ENCODE peak calls at places on chromosomes 13 and 19, in five cellular contexts. D is A549, Q is stomach, P is ascending aorta, S is heart left ventricle. O is an unnamed sample.

GRCh38 chr13:64675256-64675892 is 2554.8 kb downstream of the PCDH9 start:
- DNase-seq in S (no peak), D (peak; percentile 86), Q (no peak), P (no peak), O (no peak)

GRCh38 chr19:45906221-45906620 is 3.8 kb upstream of the MYPOP start:
- DNase-seq in Q (no peak), P (no peak), S (no peak), D (no peak), O (no peak)

GRCh38 chr19:18304194-18304495 is 18.7 kb downstream of the LSM4 start:
- DNase-seq in P (no peak), Q (no peak), S (peak; percentile 70), D (no peak), O (peak; percentile 53)

GRCh38 chr13:27980280-27980998 is 8.1 kb downstream of the URAD start:
- DNase-seq in S (no peak), Q (no peak), P (no peak), D (no peak), O (no peak)

GRCh38 chr19:28554321-28555091 is 658.4 kb downstream of the UQCRFS1 start:
- DNase-seq in S (no peak), Q (no peak), D (no peak), P (no peak), O (no peak)

GRCh38 chr19:33414667-33415605 is 41.4 kb downstream of the CEBPG start:
- DNase-seq in P (no peak), D (no peak), S (peak; percentile 38), Q (no peak), O (no peak)

GRCh38 chr13:42274386-42275097 is 2.6 kb downstream of the AKAP11 start:
- DNase-seq in S (no peak), P (no peak), Q (no peak), D (no peak), O (no peak)

GRCh38 chr19:4295972-4296771 is 6.0 kb downstream of the TMIGD2 start:
- DNase-seq in Q (peak; percentile 38), S (no peak), D (no peak), P (no peak), O (no peak)

GRCh38 chr13:79749556-79749955 is 268.6 kb downstream of the NDFIP2 start:
- DNase-seq in P (no peak), S (no peak), D (no peak), Q (no peak), O (no peak)

GRCh38 chr13:44048326-44048725 is 168.6 kb downstream of the LACC1 start:
- DNase-seq in D (no peak), S (no peak), P (no peak), Q (no peak), O (no peak)

GRCh38 chr13:90171649-90172048 is 1175.8 kb upstream of the MIR17HG start:
- DNase-seq in Q (no peak), D (no peak), P (no peak), S (no peak), O (no peak)

GRCh38 chr13:91767681-91768080 is 369.3 kb downstream of the GPC5 start:
- DNase-seq in D (no peak), S (no peak), P (no peak), Q (no peak), O (no peak)

GRCh38 chr19:40716031-40716654 is 543 bp downstream of the COQ8B start:
- DNase-seq in Q (no peak), D (peak; percentile 93), S (peak; percentile 66), P (no peak), O (peak; percentile 40)
- H3K4me1 ChIP-seq in Q (peaks cover 71% of the 10 kb centered on the region), D (peaks cover 31% of the 10 kb centered on the region), S (peaks cover 38% of the 10 kb centered on the region), P (peaks cover 7% of the 10 kb centered on the region), O (peaks cover 35% of the 10 kb centered on the region)

GRCh38 chr13:51912091-51912490 is 50.3 kb downstream of the CCDC70 start:
- DNase-seq in P (no peak), Q (peak; percentile 50), S (no peak), D (no peak), O (no peak)
- TF ChIP-seq CTCF in P (no peak), Q (no peak), S (no peak), D (no peak), O (no peak)

DNA sequence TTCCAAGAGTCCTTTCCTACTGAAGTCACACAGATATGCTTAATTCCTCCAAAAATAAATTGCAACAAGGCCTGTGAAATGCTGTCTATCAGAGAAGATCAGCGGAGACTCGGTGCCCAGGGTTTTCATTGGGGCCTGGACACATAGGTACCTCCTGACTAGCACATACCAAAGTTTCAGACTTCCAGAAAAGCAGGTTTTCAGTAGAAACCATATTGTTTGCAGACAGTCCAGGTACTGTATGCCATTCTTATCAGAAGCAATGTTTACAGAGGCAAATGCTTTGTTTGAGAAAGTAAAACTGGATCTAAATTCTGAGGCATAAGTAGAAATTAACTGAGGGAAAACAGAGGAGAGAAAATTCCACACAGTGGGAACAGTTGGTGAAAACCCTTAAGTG is 12.8 kb downstream of the ZNF229 start:
- DNase-seq in Q (no peak), D (no peak), S (no peak), P (no peak), O (no peak)
- H3K9me3 ChIP-seq in Q (peaks cover 79% of the 10 kb centered on the region), D (peaks cover 78% of the 10 kb centered on the region), S (peaks cover 98% of the 10 kb centered on the region), P (peaks cover 73% of the 10 kb centered on the region), O (peaks cover 70% of the 10 kb centered on the region)

GRCh38 chr13:33263484-33263883 is 22.1 kb downstream of the STARD13 start:
- DNase-seq in P (no peak), Q (no peak), D (no peak), S (no peak), O (no peak)

GRCh38 chr13:33264620-33264978 is 21.0 kb downstream of the STARD13 start:
- DNase-seq in S (no peak), P (no peak), D (no peak), Q (no peak), O (no peak)

GRCh38 chr13:33263976-33264619 is 21.5 kb downstream of the STARD13 start:
- DNase-seq in D (no peak), P (no peak), Q (no peak), S (no peak), O (no peak)

GRCh38 chr13:33265607-33266006 is 19.9 kb downstream of the STARD13 start:
- DNase-seq in S (no peak), P (no peak), D (no peak), Q (no peak), O (no peak)

GRCh38 chr13:33265133-33265532 is 20.4 kb downstream of the STARD13 start:
- DNase-seq in D (no peak), S (no peak), P (no peak), Q (no peak), O (no peak)
- H3K4me1 ChIP-seq in D (peaks cover 47% of the 10 kb centered on the region), S (peaks cover 52% of the 10 kb centered on the region), P (no peaks in the 10 kb centered on the region), Q (peaks cover 96% of the 10 kb centered on the region), O (peaks cover 49% of the 10 kb centered on the region)

O was measured in psoas muscle.